ENCODE peak calls at places on chromosomes 2 and 18, in six cellular contexts. One of them, this sample, is unnamed. For H3K27me3, the result is how much of the 10 kb centered on the place peaks cover.

GRCh38 chr2:227608469-227609338 is 5.9 kb downstream of the SCYGR3 start:
- DNase-seq in uterus: no peak
- DNase-seq in HepG2: no peak
- DNase-seq in heart right ventricle: no peak
- DNase-seq in RWPE2: no peak
- DNase-seq in CD8-positive, alpha-beta T cell: no peak
- DNase-seq in this sample: no peak

GRCh38 chr2:194333091-194333490 is 1323.9 kb upstream of the SLC39A10 start:
- DNase-seq in uterus: no peak
- DNase-seq in HepG2: no peak
- DNase-seq in heart right ventricle: no peak
- DNase-seq in RWPE2: no peak
- DNase-seq in CD8-positive, alpha-beta T cell: no peak
- DNase-seq in this sample: no peak

GRCh38 chr2:182404102-182404501 is 22.7 kb downstream of the PDE1A start:
- DNase-seq in uterus: no peak
- DNase-seq in HepG2: no peak
- DNase-seq in heart right ventricle: no peak
- DNase-seq in RWPE2: no peak
- DNase-seq in CD8-positive, alpha-beta T cell: no peak
- DNase-seq in this sample: no peak

GRCh38 chr2:25294573-25295462 is 46.9 kb downstream of the DNMT3A start:
- DNase-seq in uterus: peak
- DNase-seq in HepG2: no peak
- DNase-seq in heart right ventricle: peak
- DNase-seq in RWPE2: no peak
- DNase-seq in CD8-positive, alpha-beta T cell: peak
- DNase-seq in this sample: no peak

GRCh38 chr2:240597054-240597418 is 10.5 kb downstream of the CAPN10 start:
- DNase-seq in uterus: peak
- DNase-seq in HepG2: no peak
- DNase-seq in heart right ventricle: no peak
- DNase-seq in RWPE2: peak
- DNase-seq in CD8-positive, alpha-beta T cell: no peak
- DNase-seq in this sample: no peak

GRCh38 chr18:8162797-8163196 is 446.4 kb upstream of the RAB12 start:
- DNase-seq in uterus: no peak
- DNase-seq in HepG2: no peak
- DNase-seq in heart right ventricle: peak
- DNase-seq in RWPE2: no peak
- DNase-seq in CD8-positive, alpha-beta T cell: no peak
- DNase-seq in this sample: no peak

GRCh38 chr2:84776011-84776410 is 104.9 kb downstream of the TRABD2A start:
- DNase-seq in uterus: no peak
- DNase-seq in HepG2: no peak
- DNase-seq in heart right ventricle: no peak
- DNase-seq in RWPE2: no peak
- DNase-seq in CD8-positive, alpha-beta T cell: no peak
- DNase-seq in this sample: no peak

GRCh38 chr2:78065366-78065765 is 543.2 kb upstream of the LRRTM4 start:
- DNase-seq in uterus: no peak
- DNase-seq in HepG2: no peak
- DNase-seq in heart right ventricle: no peak
- DNase-seq in RWPE2: no peak
- DNase-seq in CD8-positive, alpha-beta T cell: no peak
- DNase-seq in this sample: no peak

GRCh38 chr2:37343537-37344434 is 644 bp upstream of the QPCT start:
- DNase-seq in uterus: peak
- DNase-seq in HepG2: peak
- DNase-seq in heart right ventricle: no peak
- DNase-seq in RWPE2: no peak
- DNase-seq in CD8-positive, alpha-beta T cell: no peak
- DNase-seq in this sample: no peak

GRCh38 chr2:37454851-37455762 is 110.7 kb downstream of the QPCT start:
- DNase-seq in uterus: peak
- DNase-seq in HepG2: no peak
- DNase-seq in heart right ventricle: no peak
- DNase-seq in RWPE2: no peak
- DNase-seq in CD8-positive, alpha-beta T cell: no peak
- DNase-seq in this sample: no peak

GRCh38 chr18:49802623-49803022 is 10.7 kb downstream of the ACAA2 start:
- DNase-seq in uterus: no peak
- DNase-seq in HepG2: peak
- DNase-seq in heart right ventricle: no peak
- DNase-seq in RWPE2: no peak
- DNase-seq in CD8-positive, alpha-beta T cell: no peak
- DNase-seq in this sample: no peak

GRCh38 chr18:48295586-48296311 is 113.4 kb downstream of the ZBTB7C start:
- DNase-seq in uterus: no peak
- DNase-seq in HepG2: peak
- DNase-seq in heart right ventricle: no peak
- DNase-seq in RWPE2: no peak
- DNase-seq in CD8-positive, alpha-beta T cell: no peak
- DNase-seq in this sample: no peak

GRCh38 chr18:13136689-13137040 is 81.9 kb upstream of the LDLRAD4 start:
- DNase-seq in uterus: no peak
- DNase-seq in HepG2: no peak
- DNase-seq in heart right ventricle: peak
- DNase-seq in RWPE2: no peak
- DNase-seq in CD8-positive, alpha-beta T cell: no peak
- DNase-seq in this sample: no peak

GRCh38 chr2:8196311-8196710 is 485.5 kb upstream of the ID2 start:
- DNase-seq in uterus: no peak
- DNase-seq in HepG2: no peak
- DNase-seq in heart right ventricle: no peak
- DNase-seq in RWPE2: no peak
- DNase-seq in CD8-positive, alpha-beta T cell: no peak
- DNase-seq in this sample: no peak

GRCh38 chr2:127569274-127570065 is 34.0 kb downstream of the MYO7B start:
- DNase-seq in uterus: no peak
- DNase-seq in HepG2: no peak
- DNase-seq in heart right ventricle: no peak
- DNase-seq in RWPE2: no peak
- DNase-seq in CD8-positive, alpha-beta T cell: no peak
- DNase-seq in this sample: peak

GRCh38 chr2:56749152-56749752 is 565.5 kb downstream of the CCDC85A start:
- DNase-seq in uterus: no peak
- DNase-seq in HepG2: peak
- DNase-seq in heart right ventricle: no peak
- DNase-seq in RWPE2: no peak
- DNase-seq in CD8-positive, alpha-beta T cell: no peak
- DNase-seq in this sample: peak

GRCh38 chr2:23199115-23199918 is 185.7 kb upstream of the KLHL29 start:
- DNase-seq in uterus: no peak
- DNase-seq in HepG2: peak
- DNase-seq in heart right ventricle: no peak
- DNase-seq in RWPE2: no peak
- DNase-seq in CD8-positive, alpha-beta T cell: no peak
- DNase-seq in this sample: no peak

GRCh38 chr2:175688241-175688640 is 313.8 kb downstream of the LNPK start:
- DNase-seq in uterus: no peak
- DNase-seq in HepG2: no peak
- DNase-seq in heart right ventricle: no peak
- DNase-seq in RWPE2: no peak
- DNase-seq in CD8-positive, alpha-beta T cell: no peak
- DNase-seq in this sample: no peak

GRCh38 chr18:49486959-49487710 is at the start of gene C18orf32:
- DNase-seq in uterus: peak
- DNase-seq in HepG2: peak
- DNase-seq in heart right ventricle: peak
- DNase-seq in RWPE2: peak
- DNase-seq in CD8-positive, alpha-beta T cell: peak
- DNase-seq in this sample: peak

GRCh38 chr2:227163998-227164744 is at the start of the genes COL4A3 and COL4A4:
- DNase-seq in uterus: peak
- DNase-seq in HepG2: no peak
- DNase-seq in heart right ventricle: peak
- DNase-seq in RWPE2: peak
- DNase-seq in CD8-positive, alpha-beta T cell: no peak
- DNase-seq in this sample: no peak

GRCh38 chr2:29323961-29324360 is 208.7 kb downstream of the CLIP4 start:
- DNase-seq in uterus: no peak
- DNase-seq in HepG2: no peak
- DNase-seq in heart right ventricle: no peak
- DNase-seq in RWPE2: no peak
- DNase-seq in CD8-positive, alpha-beta T cell: no peak
- DNase-seq in this sample: no peak

GRCh38 chr2:231355802-231356473 is 39.6 kb upstream of the B3GNT7 start:
- DNase-seq in uterus: no peak
- DNase-seq in HepG2: no peak
- DNase-seq in heart right ventricle: no peak
- DNase-seq in RWPE2: no peak
- DNase-seq in CD8-positive, alpha-beta T cell: no peak
- DNase-seq in this sample: no peak

GRCh38 chr2:168565512-168565911 is 109.4 kb downstream of the CERS6 start:
- DNase-seq in uterus: no peak
- DNase-seq in HepG2: no peak
- DNase-seq in heart right ventricle: no peak
- DNase-seq in RWPE2: no peak
- DNase-seq in CD8-positive, alpha-beta T cell: no peak
- DNase-seq in this sample: no peak

GRCh38 chr2:63942788-63943187 is 76.4 kb downstream of the VPS54 start:
- DNase-seq in uterus: no peak
- DNase-seq in HepG2: no peak
- DNase-seq in heart right ventricle: no peak
- DNase-seq in RWPE2: no peak
- DNase-seq in CD8-positive, alpha-beta T cell: no peak
- DNase-seq in this sample: no peak

GRCh38 chr2:30232801-30233130 is 1.4 kb downstream of the LBH start:
- DNase-seq in uterus: peak
- DNase-seq in HepG2: no peak
- DNase-seq in heart right ventricle: no peak
- DNase-seq in RWPE2: no peak
- DNase-seq in CD8-positive, alpha-beta T cell: peak
- DNase-seq in this sample: no peak

GRCh38 chr2:69767034-69767433 is 25.1 kb downstream of the ANXA4 start:
- DNase-seq in uterus: no peak
- DNase-seq in HepG2: no peak
- DNase-seq in heart right ventricle: no peak
- DNase-seq in RWPE2: no peak
- DNase-seq in CD8-positive, alpha-beta T cell: no peak
- DNase-seq in this sample: no peak

GRCh38 chr2:158134655-158135054 is 33.0 kb downstream of the UPP2 start:
- DNase-seq in uterus: no peak
- DNase-seq in HepG2: peak
- DNase-seq in heart right ventricle: no peak
- DNase-seq in RWPE2: no peak
- DNase-seq in CD8-positive, alpha-beta T cell: no peak
- DNase-seq in this sample: no peak

GRCh38 chr2:75287624-75288313 is 88.4 kb upstream of the TACR1 start:
- DNase-seq in uterus: no peak
- DNase-seq in HepG2: no peak
- DNase-seq in heart right ventricle: no peak
- DNase-seq in RWPE2: no peak
- DNase-seq in CD8-positive, alpha-beta T cell: no peak
- DNase-seq in this sample: no peak
- H3K27me3 ChIP-seq in uterus: under half
- H3K27me3 ChIP-seq in HepG2: under half
- H3K27me3 ChIP-seq in heart right ventricle: under half
- H3K27me3 ChIP-seq in RWPE2: under half
- H3K27me3 ChIP-seq in CD8-positive, alpha-beta T cell: under half
- H3K27me3 ChIP-seq in this sample: under half

GRCh38 chr18:14965553-14965952 is 217.6 kb downstream of the ANKRD30B start:
- DNase-seq in uterus: no peak
- DNase-seq in HepG2: no peak
- DNase-seq in heart right ventricle: no peak
- DNase-seq in RWPE2: no peak
- DNase-seq in CD8-positive, alpha-beta T cell: no peak
- DNase-seq in this sample: no peak
- TF ChIP-seq CTCF in uterus: no peak
- TF ChIP-seq CTCF in HepG2: no peak
- TF ChIP-seq CTCF in heart right ventricle: no peak
- TF ChIP-seq CTCF in RWPE2: no peak
- TF ChIP-seq CTCF in CD8-positive, alpha-beta T cell: no peak
- TF ChIP-seq CTCF in this sample: no peak

DNA sequence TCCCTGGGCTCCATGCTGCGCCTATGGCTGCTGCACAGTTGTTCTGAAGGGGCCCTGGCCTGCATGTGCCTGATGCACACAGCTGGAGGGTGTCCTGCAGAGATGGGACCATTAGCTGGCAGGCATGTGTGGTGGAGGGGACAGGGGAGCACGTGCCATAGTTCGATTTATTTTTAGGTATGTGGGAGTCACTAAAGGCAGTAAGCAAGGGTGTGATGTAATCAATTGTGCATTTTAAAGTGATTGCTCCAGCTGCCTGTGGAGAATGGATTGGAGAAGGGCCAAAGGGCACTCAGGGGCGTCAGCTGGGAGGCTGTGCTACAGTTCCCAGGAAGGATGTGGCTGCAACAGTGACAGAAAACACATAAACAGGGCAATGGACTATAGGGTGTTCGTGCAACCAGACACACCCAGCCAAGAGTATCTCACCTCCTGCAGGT is 205.1 kb downstream of the ARL4C start:
- DNase-seq in uterus: no peak
- DNase-seq in HepG2: no peak
- DNase-seq in heart right ventricle: peak
- DNase-seq in RWPE2: no peak
- DNase-seq in CD8-positive, alpha-beta T cell: peak
- DNase-seq in this sample: peak
- H3K4me3 ChIP-seq in uterus: no peak
- H3K4me3 ChIP-seq in HepG2: no peak
- H3K4me3 ChIP-seq in heart right ventricle: no peak
- H3K4me3 ChIP-seq in RWPE2: no peak
- H3K4me3 ChIP-seq in CD8-positive, alpha-beta T cell: peak
- H3K4me3 ChIP-seq in this sample: no peak

GRCh38 chr2:223611061-223611460 is 8.9 kb upstream of the SCG2 start:
- DNase-seq in uterus: no peak
- DNase-seq in HepG2: no peak
- DNase-seq in heart right ventricle: no peak
- DNase-seq in RWPE2: no peak
- DNase-seq in CD8-positive, alpha-beta T cell: no peak
- DNase-seq in this sample: no peak

GRCh38 chr2:223618172-223619035 is 16.2 kb upstream of the SCG2 start:
- DNase-seq in uterus: no peak
- DNase-seq in HepG2: no peak
- DNase-seq in heart right ventricle: no peak
- DNase-seq in RWPE2: no peak
- DNase-seq in CD8-positive, alpha-beta T cell: no peak
- DNase-seq in this sample: no peak

GRCh38 chr2:223613017-223613950 is 11.1 kb upstream of the SCG2 start:
- DNase-seq in uterus: peak
- DNase-seq in HepG2: peak
- DNase-seq in heart right ventricle: peak
- DNase-seq in RWPE2: peak
- DNase-seq in CD8-positive, alpha-beta T cell: no peak
- DNase-seq in this sample: peak

GRCh38 chr2:223612501-223612900 is 10.3 kb upstream of the SCG2 start:
- DNase-seq in uterus: no peak
- DNase-seq in HepG2: no peak
- DNase-seq in heart right ventricle: no peak
- DNase-seq in RWPE2: no peak
- DNase-seq in CD8-positive, alpha-beta T cell: no peak
- DNase-seq in this sample: no peak

DNA sequence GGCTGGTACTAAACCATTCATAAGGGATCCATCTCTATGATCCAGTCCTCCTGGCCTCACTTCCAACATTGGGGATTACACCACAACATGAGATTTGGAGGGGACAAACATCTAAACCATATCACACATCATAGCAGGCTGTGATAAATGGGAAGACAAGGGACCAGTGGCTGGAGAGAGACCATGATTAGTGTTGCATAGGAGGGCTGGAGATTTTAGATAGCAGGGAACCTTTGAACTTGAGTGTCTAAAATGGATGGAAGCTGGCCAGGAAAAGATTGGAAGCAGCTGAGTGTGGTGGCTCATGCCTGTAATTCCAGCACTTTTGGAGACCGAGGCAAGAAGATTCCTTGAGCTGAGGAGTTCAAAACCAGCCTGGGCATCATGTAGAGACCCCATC is 12.4 kb upstream of the SCG2 start:
- DNase-seq in uterus: no peak
- DNase-seq in HepG2: no peak
- DNase-seq in heart right ventricle: no peak
- DNase-seq in RWPE2: no peak
- DNase-seq in CD8-positive, alpha-beta T cell: no peak
- DNase-seq in this sample: no peak
- H3K27me3 ChIP-seq in uterus: under half
- H3K27me3 ChIP-seq in HepG2: under half
- H3K27me3 ChIP-seq in heart right ventricle: under half
- H3K27me3 ChIP-seq in RWPE2: under half
- H3K27me3 ChIP-seq in CD8-positive, alpha-beta T cell: under half
- H3K27me3 ChIP-seq in this sample: under half

This sample was measured in kidney epithelial cell.